ENCODE peak calls at places on chromosome 18, in five cellular contexts. L, G, V, W and Y are unnamed samples.
A peak's percentile ranks its signal among the peaks of the same experiment; 100 is the strongest.

GRCh38 chr18:55778731-55779460 is 190.9 kb upstream of the TCF4 start:
- DNase-seq in V (no peak), G (no peak), W (peak; percentile 13), L (no peak), Y (no peak)

GRCh38 chr18:48080546-48080945 is 150.1 kb upstream of the SMAD2 start:
- DNase-seq in V (no peak), W (no peak), L (no peak), G (no peak), Y (no peak)

GRCh38 chr18:11522992-11523391 is 86.4 kb upstream of the SLC35G4 start:
- DNase-seq in W (no peak), L (no peak), G (no peak), V (no peak), Y (no peak)

GRCh38 chr18:63511285-63511684 is 30.9 kb upstream of the SERPINB12 start:
- DNase-seq in V (no peak), W (no peak), L (peak; percentile 22), G (no peak), Y (no peak)

GRCh38 chr18:61256291-61256690 is 76.9 kb upstream of the CDH20 start:
- DNase-seq in L (no peak), W (no peak), V (no peak), G (no peak), Y (no peak)

GRCh38 chr18:77124452-77124922 is 8.1 kb downstream of the MBP start:
- DNase-seq in W (no peak), G (no peak), V (no peak), L (no peak), Y (peak; percentile 39)

GRCh38 chr18:44715245-44715644 is 34.6 kb downstream of the SETBP1 start:
- DNase-seq in G (no peak), L (peak; percentile 61), V (no peak), W (no peak), Y (peak; percentile 67)

GRCh38 chr18:48540329-48541025 is 1.6 kb downstream of the CTIF start:
- DNase-seq in L (peak; percentile 78), G (peak; percentile 49), W (peak; percentile 68), V (peak; percentile 84), Y (peak; percentile 89)

GRCh38 chr18:5444269-5444668 is 99.5 kb downstream of the EPB41L3 start:
- DNase-seq in L (no peak), V (no peak), W (no peak), G (no peak), Y (no peak)

GRCh38 chr18:66043009-66043408 is 292.2 kb downstream of the CDH7 start:
- DNase-seq in W (no peak), V (no peak), L (no peak), G (no peak), Y (no peak)

GRCh38 chr18:32328379-32328778 is 138.5 kb downstream of the MEP1B start:
- DNase-seq in G (no peak), L (no peak), V (no peak), W (no peak), Y (no peak)

GRCh38 chr18:58257461-58257860 is 213.4 kb downstream of the NEDD4L start:
- DNase-seq in L (peak; percentile 58), W (no peak), G (no peak), V (no peak), Y (no peak)

GRCh38 chr18:65817178-65817577 is 66.4 kb downstream of the CDH7 start:
- DNase-seq in G (no peak), V (no peak), L (no peak), W (no peak), Y (no peak)

GRCh38 chr18:33583901-33584300 is 5.9 kb downstream of the ASXL3 start:
- DNase-seq in W (no peak), L (no peak), G (no peak), V (no peak), Y (no peak)

GRCh38 chr18:38427234-38427633 is 861.6 kb upstream of the CELF4 start:
- DNase-seq in V (no peak), W (no peak), L (no peak), G (no peak), Y (no peak)

GRCh38 chr18:37564796-37565137 is 831 bp downstream of the CELF4 start:
- DNase-seq in W (peak; percentile 71), V (peak; percentile 67), G (no peak), L (peak; percentile 60), Y (peak; percentile 50)

GRCh38 chr18:13217466-13217961 is 1.0 kb upstream of the LDLRAD4 start:
- DNase-seq in G (peak; percentile 70), V (peak; percentile 87), W (peak; percentile 68), L (peak; percentile 37), Y (peak; percentile 85)

GRCh38 chr18:59275406-59275949 is 2.2 kb upstream of the RAX start:
- DNase-seq in L (no peak), G (no peak), V (no peak), W (no peak), Y (no peak)

GRCh38 chr18:48898521-48898920 is 52.2 kb downstream of the SMAD7 start:
- DNase-seq in G (no peak), V (no peak), W (no peak), L (no peak), Y (no peak)

GRCh38 chr18:11981633-11982366 is 493 bp downstream of the IMPA2 start:
- DNase-seq in W (no peak), V (peak; percentile 74), G (no peak), L (no peak), Y (peak; percentile 68)

GRCh38 chr18:58611471-58612131 is 17.3 kb downstream of the ALPK2 start:
- DNase-seq in W (no peak), G (no peak), V (no peak), L (no peak), Y (no peak)

GRCh38 chr18:41751161-41751560 is 203.9 kb upstream of the PIK3C3 start:
- DNase-seq in V (no peak), W (no peak), G (no peak), L (no peak), Y (no peak)

GRCh38 chr18:10128906-10129305 is 215.1 kb downstream of the VAPA start:
- DNase-seq in G (no peak), W (no peak), V (no peak), L (no peak), Y (no peak)

GRCh38 chr18:23243178-23243577 is 107.9 kb downstream of the CABLES1 start:
- DNase-seq in L (no peak), G (no peak), V (no peak), W (no peak), Y (no peak)

GRCh38 chr18:23591011-23591410 is 4.7 kb upstream of the NPC1 start:
- DNase-seq in G (no peak), W (no peak), L (no peak), V (no peak), Y (no peak)